ENCODE peak calls at places on chromosomes 3 and 15, in nine cellular contexts. One of them, this sample, is unnamed.
A peak's percentile ranks its signal among the peaks of the same experiment; 100 is the strongest.

GRCh38 chr3:112755845-112756671 is 90.6 kb downstream of the CD200R1L start:
- DNase-seq in spleen: no peak
- DNase-seq in mesendoderm: peak; percentile 30
- DNase-seq in SJSA1: no peak
- DNase-seq in fibroblast of lung: peak; percentile 52
- DNase-seq in neuronal stem cell: no peak
- DNase-seq in AG04450: no peak
- DNase-seq in CD8-positive, alpha-beta memory T cell: no peak
- DNase-seq in CD8-positive, alpha-beta T cell: no peak
- DNase-seq in this sample: no peak

GRCh38 chr15:41568350-41569017 is 9.5 kb downstream of the TYRO3 start:
- DNase-seq in CD8-positive, alpha-beta T cell: no peak
- DNase-seq in fibroblast of lung: no peak
- DNase-seq in SJSA1: peak; percentile 72
- DNase-seq in spleen: peak; percentile 59
- DNase-seq in CD8-positive, alpha-beta memory T cell: no peak
- DNase-seq in mesendoderm: peak; percentile 99
- DNase-seq in AG04450: no peak
- DNase-seq in neuronal stem cell: peak; percentile 86
- DNase-seq in this sample: no peak

GRCh38 chr3:125107861-125108567 is 52.2 kb upstream of the HEG1 start:
- DNase-seq in CD8-positive, alpha-beta memory T cell: no peak
- DNase-seq in CD8-positive, alpha-beta T cell: no peak
- DNase-seq in mesendoderm: no peak
- DNase-seq in fibroblast of lung: peak; percentile 96
- DNase-seq in neuronal stem cell: no peak
- DNase-seq in AG04450: peak; percentile 77
- DNase-seq in spleen: no peak
- DNase-seq in SJSA1: peak; percentile 60
- DNase-seq in this sample: no peak

GRCh38 chr3:170785454-170785853 is 84.5 kb downstream of the RPL22L1 start:
- DNase-seq in CD8-positive, alpha-beta T cell: no peak
- DNase-seq in CD8-positive, alpha-beta memory T cell: no peak
- DNase-seq in spleen: no peak
- DNase-seq in SJSA1: no peak
- DNase-seq in mesendoderm: no peak
- DNase-seq in neuronal stem cell: no peak
- DNase-seq in fibroblast of lung: no peak
- DNase-seq in AG04450: no peak
- DNase-seq in this sample: no peak

GRCh38 chr15:78672285-78673003 is 31.4 kb upstream of the CHRNB4 start:
- DNase-seq in neuronal stem cell: no peak
- DNase-seq in CD8-positive, alpha-beta memory T cell: no peak
- DNase-seq in fibroblast of lung: no peak
- DNase-seq in CD8-positive, alpha-beta T cell: no peak
- DNase-seq in AG04450: no peak
- DNase-seq in mesendoderm: no peak
- DNase-seq in SJSA1: no peak
- DNase-seq in spleen: peak; percentile 32
- DNase-seq in this sample: no peak

GRCh38 chr3:68988740-68989139 is 24.7 kb downstream of the EOGT start:
- DNase-seq in spleen: no peak
- DNase-seq in neuronal stem cell: no peak
- DNase-seq in CD8-positive, alpha-beta memory T cell: no peak
- DNase-seq in AG04450: peak; percentile 51
- DNase-seq in SJSA1: no peak
- DNase-seq in fibroblast of lung: peak; percentile 69
- DNase-seq in mesendoderm: no peak
- DNase-seq in CD8-positive, alpha-beta T cell: no peak
- DNase-seq in this sample: no peak

GRCh38 chr3:30222436-30222835 is 384.0 kb upstream of the TGFBR2 start:
- DNase-seq in spleen: no peak
- DNase-seq in fibroblast of lung: peak; percentile 62
- DNase-seq in CD8-positive, alpha-beta T cell: no peak
- DNase-seq in SJSA1: peak; percentile 27
- DNase-seq in AG04450: no peak
- DNase-seq in neuronal stem cell: no peak
- DNase-seq in CD8-positive, alpha-beta memory T cell: no peak
- DNase-seq in mesendoderm: no peak
- DNase-seq in this sample: no peak

GRCh38 chr15:101495334-101496197 is 6.1 kb upstream of the PCSK6 start:
- DNase-seq in spleen: no peak
- DNase-seq in CD8-positive, alpha-beta T cell: no peak
- DNase-seq in CD8-positive, alpha-beta memory T cell: no peak
- DNase-seq in neuronal stem cell: no peak
- DNase-seq in fibroblast of lung: no peak
- DNase-seq in mesendoderm: no peak
- DNase-seq in AG04450: no peak
- DNase-seq in SJSA1: no peak
- DNase-seq in this sample: no peak

GRCh38 chr15:89416339-89417183 is 79.8 kb downstream of the RHCG start:
- DNase-seq in AG04450: no peak
- DNase-seq in CD8-positive, alpha-beta memory T cell: peak; percentile 52
- DNase-seq in CD8-positive, alpha-beta T cell: peak; percentile 68
- DNase-seq in neuronal stem cell: peak; percentile 83
- DNase-seq in fibroblast of lung: peak; percentile 27
- DNase-seq in mesendoderm: peak; percentile 95
- DNase-seq in spleen: peak; percentile 86
- DNase-seq in SJSA1: peak; percentile 66
- DNase-seq in this sample: peak; percentile 52

GRCh38 chr15:34582461-34583357 is 742 bp downstream of the GOLGA8B start:
- DNase-seq in fibroblast of lung: peak; percentile 30
- DNase-seq in CD8-positive, alpha-beta T cell: peak; percentile 32
- DNase-seq in CD8-positive, alpha-beta memory T cell: peak; percentile 35
- DNase-seq in spleen: peak; percentile 88
- DNase-seq in AG04450: no peak
- DNase-seq in SJSA1: peak; percentile 67
- DNase-seq in mesendoderm: peak; percentile 28
- DNase-seq in neuronal stem cell: peak; percentile 23
- DNase-seq in this sample: peak; percentile 11

GRCh38 chr3:149507491-149508324 is 33.2 kb downstream of the TM4SF4 start:
- DNase-seq in SJSA1: peak; percentile 40
- DNase-seq in AG04450: no peak
- DNase-seq in CD8-positive, alpha-beta memory T cell: no peak
- DNase-seq in mesendoderm: no peak
- DNase-seq in spleen: no peak
- DNase-seq in neuronal stem cell: no peak
- DNase-seq in CD8-positive, alpha-beta T cell: no peak
- DNase-seq in fibroblast of lung: peak; percentile 67
- DNase-seq in this sample: no peak

GRCh38 chr15:28885630-28886430 is at the start of gene APBA2:
- DNase-seq in fibroblast of lung: peak; percentile 50
- DNase-seq in mesendoderm: peak; percentile 51
- DNase-seq in spleen: peak; percentile 83
- DNase-seq in SJSA1: peak; percentile 44
- DNase-seq in neuronal stem cell: no peak
- DNase-seq in CD8-positive, alpha-beta T cell: peak; percentile 62
- DNase-seq in CD8-positive, alpha-beta memory T cell: peak; percentile 72
- DNase-seq in AG04450: no peak
- DNase-seq in this sample: no peak

GRCh38 chr3:31758342-31758741 is 222.7 kb downstream of the OSBPL10 start:
- DNase-seq in CD8-positive, alpha-beta memory T cell: no peak
- DNase-seq in CD8-positive, alpha-beta T cell: no peak
- DNase-seq in AG04450: no peak
- DNase-seq in fibroblast of lung: no peak
- DNase-seq in spleen: no peak
- DNase-seq in SJSA1: no peak
- DNase-seq in neuronal stem cell: no peak
- DNase-seq in mesendoderm: peak; percentile 27
- DNase-seq in this sample: no peak

GRCh38 chr15:90881181-90881977 is 2.9 kb upstream of the FES start:
- DNase-seq in CD8-positive, alpha-beta memory T cell: no peak
- DNase-seq in neuronal stem cell: no peak
- DNase-seq in AG04450: no peak
- DNase-seq in fibroblast of lung: no peak
- DNase-seq in spleen: peak; percentile 80
- DNase-seq in mesendoderm: no peak
- DNase-seq in CD8-positive, alpha-beta T cell: no peak
- DNase-seq in SJSA1: no peak
- DNase-seq in this sample: no peak

DNA sequence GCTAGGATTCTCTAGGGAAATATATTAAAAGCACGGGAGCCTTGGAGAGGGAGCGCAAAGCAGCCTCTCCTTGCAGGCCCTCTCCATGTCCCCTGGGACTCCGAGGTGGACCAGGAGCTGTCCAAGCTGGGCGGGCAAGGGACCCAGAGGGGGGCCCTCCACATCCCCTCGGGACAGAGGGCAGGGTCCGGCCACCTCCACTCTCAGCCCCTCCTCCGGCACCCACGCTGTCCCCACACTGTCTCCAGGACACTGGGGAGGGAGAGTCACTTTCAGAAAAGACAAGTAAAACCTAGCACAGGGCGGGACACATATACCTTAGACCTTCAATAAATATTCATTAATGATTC is 77.5 kb upstream of the RNF7 start:
- DNase-seq in neuronal stem cell: no peak
- DNase-seq in spleen: no peak
- DNase-seq in fibroblast of lung: no peak
- DNase-seq in SJSA1: no peak
- DNase-seq in mesendoderm: no peak
- DNase-seq in AG04450: no peak
- DNase-seq in CD8-positive, alpha-beta T cell: no peak
- DNase-seq in CD8-positive, alpha-beta memory T cell: no peak
- DNase-seq in this sample: no peak
- H3K4me3 ChIP-seq in neuronal stem cell: no peak overlapping the region
- H3K4me3 ChIP-seq in spleen: peak overlapping the region; percentile 48
- H3K4me3 ChIP-seq in fibroblast of lung: peak overlapping the region; percentile 48
- H3K4me3 ChIP-seq in SJSA1: peak overlapping the region; percentile 47
- H3K4me3 ChIP-seq in mesendoderm: no peak overlapping the region
- H3K4me3 ChIP-seq in AG04450: peak overlapping the region; percentile 61
- H3K4me3 ChIP-seq in CD8-positive, alpha-beta T cell: no peak overlapping the region
- H3K4me3 ChIP-seq in CD8-positive, alpha-beta memory T cell: no peak overlapping the region
- H3K4me3 ChIP-seq in this sample: no peak overlapping the region

GRCh38 chr3:15064299-15064834 is 748 bp downstream of the MRPS25 start:
- DNase-seq in spleen: no peak
- DNase-seq in CD8-positive, alpha-beta memory T cell: no peak
- DNase-seq in fibroblast of lung: peak; percentile 30
- DNase-seq in SJSA1: peak; percentile 11
- DNase-seq in mesendoderm: peak; percentile 37
- DNase-seq in CD8-positive, alpha-beta T cell: no peak
- DNase-seq in AG04450: no peak
- DNase-seq in neuronal stem cell: no peak
- DNase-seq in this sample: no peak
- H3K27ac ChIP-seq in spleen: peak overlapping the region; percentile 85
- H3K27ac ChIP-seq in CD8-positive, alpha-beta memory T cell: peak overlapping the region; percentile 83
- H3K27ac ChIP-seq in fibroblast of lung: peak overlapping the region; percentile 84
- H3K27ac ChIP-seq in SJSA1: peak overlapping the region; percentile 28
- H3K27ac ChIP-seq in mesendoderm: no peak overlapping the region
- H3K27ac ChIP-seq in CD8-positive, alpha-beta T cell: peak overlapping the region; percentile 85
- H3K27ac ChIP-seq in AG04450: peak overlapping the region; percentile 57
- H3K27ac ChIP-seq in neuronal stem cell: no peak overlapping the region
- H3K27ac ChIP-seq in this sample: peak overlapping the region; percentile 73

DNA sequence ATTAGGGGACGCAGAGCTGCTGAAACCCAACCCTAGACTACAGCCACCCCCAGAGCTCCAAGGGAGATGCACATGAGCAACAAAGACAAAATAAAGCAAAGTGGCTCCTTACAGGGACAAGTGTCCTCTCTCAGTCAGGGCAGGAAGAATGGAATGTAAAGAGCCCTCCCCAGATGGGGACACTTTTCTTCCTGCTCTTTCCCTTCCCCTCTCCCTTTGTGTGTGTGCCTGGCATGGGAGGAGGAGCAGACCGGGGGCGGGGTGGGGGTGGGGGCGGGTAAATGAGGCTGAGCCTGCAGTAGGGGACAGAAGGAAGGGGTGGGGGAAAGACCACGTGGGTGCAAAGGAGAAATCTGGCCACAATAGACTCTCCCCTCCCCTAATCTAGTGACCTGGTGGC is 37.4 kb downstream of the ACAA1 start:
- DNase-seq in SJSA1: no peak
- DNase-seq in CD8-positive, alpha-beta memory T cell: no peak
- DNase-seq in CD8-positive, alpha-beta T cell: no peak
- DNase-seq in spleen: no peak
- DNase-seq in AG04450: no peak
- DNase-seq in fibroblast of lung: no peak
- DNase-seq in neuronal stem cell: peak; percentile 49
- DNase-seq in mesendoderm: peak; percentile 67
- DNase-seq in this sample: no peak
- H3K4me3 ChIP-seq in SJSA1: no peak overlapping the region
- H3K4me3 ChIP-seq in CD8-positive, alpha-beta memory T cell: no peak overlapping the region
- H3K4me3 ChIP-seq in CD8-positive, alpha-beta T cell: no peak overlapping the region
- H3K4me3 ChIP-seq in spleen: no peak overlapping the region
- H3K4me3 ChIP-seq in AG04450: no peak overlapping the region
- H3K4me3 ChIP-seq in fibroblast of lung: no peak overlapping the region
- H3K4me3 ChIP-seq in neuronal stem cell: no peak overlapping the region
- H3K4me3 ChIP-seq in mesendoderm: no peak overlapping the region
- H3K4me3 ChIP-seq in this sample: no peak overlapping the region

GRCh38 chr3:195239121-195239520 is 31.8 kb downstream of the XXYLT1 start:
- DNase-seq in CD8-positive, alpha-beta memory T cell: no peak
- DNase-seq in SJSA1: no peak
- DNase-seq in mesendoderm: no peak
- DNase-seq in neuronal stem cell: no peak
- DNase-seq in CD8-positive, alpha-beta T cell: no peak
- DNase-seq in fibroblast of lung: no peak
- DNase-seq in AG04450: no peak
- DNase-seq in spleen: no peak
- DNase-seq in this sample: no peak

GRCh38 chr3:195236801-195237570 is 34.0 kb downstream of the XXYLT1 start:
- DNase-seq in neuronal stem cell: no peak
- DNase-seq in SJSA1: no peak
- DNase-seq in fibroblast of lung: no peak
- DNase-seq in mesendoderm: no peak
- DNase-seq in CD8-positive, alpha-beta memory T cell: no peak
- DNase-seq in CD8-positive, alpha-beta T cell: peak; percentile 0
- DNase-seq in spleen: peak; percentile 40
- DNase-seq in AG04450: no peak
- DNase-seq in this sample: no peak

GRCh38 chr3:195238626-195239118 is 32.3 kb downstream of the XXYLT1 start:
- DNase-seq in SJSA1: no peak
- DNase-seq in spleen: peak; percentile 63
- DNase-seq in neuronal stem cell: no peak
- DNase-seq in mesendoderm: no peak
- DNase-seq in fibroblast of lung: no peak
- DNase-seq in AG04450: no peak
- DNase-seq in CD8-positive, alpha-beta T cell: no peak
- DNase-seq in CD8-positive, alpha-beta memory T cell: no peak
- DNase-seq in this sample: no peak

GRCh38 chr3:195236076-195236798 is 34.7 kb downstream of the XXYLT1 start:
- DNase-seq in SJSA1: no peak
- DNase-seq in spleen: peak; percentile 18
- DNase-seq in AG04450: no peak
- DNase-seq in CD8-positive, alpha-beta memory T cell: no peak
- DNase-seq in mesendoderm: no peak
- DNase-seq in fibroblast of lung: no peak
- DNase-seq in CD8-positive, alpha-beta T cell: no peak
- DNase-seq in neuronal stem cell: no peak
- DNase-seq in this sample: no peak

DNA sequence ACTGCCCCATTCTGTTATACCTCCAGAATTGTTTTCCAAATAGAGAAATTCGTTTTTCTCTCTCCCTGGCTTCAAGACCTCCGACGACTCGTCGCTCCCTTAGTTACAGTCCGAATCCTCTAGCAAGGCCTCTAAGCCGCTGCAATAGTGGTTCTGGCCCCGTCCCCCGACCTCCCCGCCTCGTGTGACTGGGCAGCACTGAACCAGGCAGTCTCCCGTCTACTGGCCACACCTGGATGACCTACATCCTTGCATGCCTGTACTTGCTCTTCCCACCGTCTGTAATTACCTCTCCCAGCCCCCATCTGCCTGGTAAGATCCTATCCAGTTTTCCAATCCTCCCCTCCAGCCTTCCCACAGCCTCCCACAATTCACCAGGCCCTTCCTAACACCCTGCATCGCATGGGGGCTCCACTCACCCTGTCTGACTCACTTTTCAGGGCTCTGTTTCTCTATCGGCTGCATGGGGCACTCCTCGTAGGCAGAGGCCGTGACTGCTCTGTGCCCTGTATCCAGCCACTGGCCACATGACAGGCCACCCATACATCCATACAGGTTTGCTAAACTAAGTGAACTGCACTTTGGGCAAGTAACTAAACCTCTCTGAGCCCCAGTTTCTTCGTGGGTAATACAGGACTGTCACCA is 32.9 kb downstream of the XXYLT1 start:
- DNase-seq in spleen: peak; percentile 53
- DNase-seq in neuronal stem cell: no peak
- DNase-seq in mesendoderm: no peak
- DNase-seq in CD8-positive, alpha-beta T cell: no peak
- DNase-seq in CD8-positive, alpha-beta memory T cell: no peak
- DNase-seq in SJSA1: no peak
- DNase-seq in fibroblast of lung: no peak
- DNase-seq in AG04450: no peak
- DNase-seq in this sample: no peak
- H3K27ac ChIP-seq in spleen: peak overlapping the region; percentile 51
- H3K27ac ChIP-seq in neuronal stem cell: no peak overlapping the region
- H3K27ac ChIP-seq in mesendoderm: no peak overlapping the region
- H3K27ac ChIP-seq in CD8-positive, alpha-beta T cell: no peak overlapping the region
- H3K27ac ChIP-seq in CD8-positive, alpha-beta memory T cell: no peak overlapping the region
- H3K27ac ChIP-seq in SJSA1: no peak overlapping the region
- H3K27ac ChIP-seq in fibroblast of lung: no peak overlapping the region
- H3K27ac ChIP-seq in AG04450: peak overlapping the region; percentile 31
- H3K27ac ChIP-seq in this sample: no peak overlapping the region

This sample was measured in effector memory CD4-positive, alpha-beta T cell.